ENCODE peak calls at places on chromosomes 16 and 17, in ten cellular contexts. Q is AG09319; Z is fibroblast of the conjunctiva; F is stimulated activated naive B cell treated with anti-CD40 and anti-IgM and Interleukin-4, amounts not matched to agents 10 μg/mL and 1 μg/mL and 100 μg/mL, for 72 hours; P is kidney tubule cell; T is brain microvascular endothelial cell; L is progenitor cell of endocrine pancreas; U is stimulated activated effector memory CD8-positive, alpha-beta T cell treated with anti-CD3 and anti-CD28 coated beads, Interleukin-12 subunit alpha, Interleukin-12 subunit beta, amount 100 ng/mL, for 72 hours; C is mucosa of gallbladder; B is left colon. D is an unnamed sample.

GRCh38 chr16:4056161-4057105 is 59.8 kb downstream of the ADCY9 start:
- DNase-seq in F (no peak), C (no peak), Z (no peak), L (no peak), U (no peak), T (no peak), B (no peak), Q (no peak), P (no peak), D (no peak)

GRCh38 chr17:81681672-81682071 is 1.9 kb downstream of the ARL16 start:
- DNase-seq in P (peak), F (no peak), T (no peak), C (no peak), B (no peak), Q (no peak), U (no peak), L (no peak), Z (no peak), D (no peak)

GRCh38 chr16:84989791-84990620 is 21.3 kb downstream of the ZDHHC7 start:
- DNase-seq in Q (no peak), F (no peak), C (no peak), B (no peak), U (no peak), P (no peak), Z (no peak), T (no peak), L (no peak), D (no peak)

GRCh38 chr16:19573997-19574396 is 18.5 kb downstream of the VPS35L start:
- DNase-seq in Z (no peak), F (no peak), C (no peak), U (no peak), T (no peak), L (no peak), P (no peak), B (no peak), Q (no peak), D (no peak)

GRCh38 chr16:21235199-21235585 is 1.7 kb downstream of the ANKS4B start:
- DNase-seq in T (no peak), F (no peak), Z (no peak), U (no peak), C (no peak), B (no peak), L (no peak), P (no peak), Q (no peak), D (no peak)

GRCh38 chr16:75494184-75494583 is 1.1 kb downstream of the CHST6 start:
- DNase-seq in Q (no peak), Z (no peak), C (no peak), L (no peak), F (no peak), U (no peak), P (no peak), B (no peak), T (no peak), D (no peak)

GRCh38 chr16:5381481-5381880 is 283.9 kb upstream of the EEF2KMT start:
- DNase-seq in U (no peak), Q (no peak), T (no peak), F (no peak), P (no peak), B (no peak), C (no peak), Z (no peak), L (no peak), D (no peak)

GRCh38 chr16:57998484-57998883 is 2.0 kb downstream of the ZNF319 start:
- DNase-seq in U (peak), T (no peak), P (peak), B (peak), L (no peak), C (no peak), Z (no peak), F (no peak), Q (no peak), D (no peak)

GRCh38 chr16:56672761-56673536 is 3.3 kb downstream of the MT1H start:
- DNase-seq in Q (no peak), L (no peak), F (no peak), P (no peak), U (no peak), C (no peak), T (no peak), B (no peak), Z (no peak), D (no peak)

GRCh38 chr16:88376835-88377726 is 5.7 kb upstream of the ZNF469 start:
- DNase-seq in C (no peak), T (no peak), U (no peak), L (no peak), F (no peak), P (peak), B (no peak), Z (no peak), Q (no peak), D (no peak)

GRCh38 chr17:29682987-29683386 is 60.3 kb upstream of the CORO6 start:
- DNase-seq in L (no peak), U (no peak), Z (no peak), B (no peak), Q (no peak), C (no peak), P (peak), F (no peak), T (no peak), D (no peak)

GRCh38 chr16:8236816-8237215 is 353.5 kb downstream of the TMEM114 start:
- DNase-seq in C (no peak), F (no peak), Z (no peak), P (no peak), L (no peak), U (no peak), Q (no peak), B (no peak), T (no peak), D (no peak)

GRCh38 chr17:43936434-43936833 is 5.8 kb downstream of the PPY start:
- DNase-seq in L (no peak), F (no peak), Q (no peak), T (no peak), U (no peak), P (peak), C (no peak), B (no peak), Z (no peak), D (no peak)

GRCh38 chr16:3223913-3224515 is 10.9 kb downstream of the ZNF200 start:
- DNase-seq in Z (no peak), U (no peak), T (no peak), F (no peak), Q (no peak), L (no peak), C (no peak), P (no peak), B (no peak), D (no peak)

GRCh38 chr16:89442588-89442987 is 47.8 kb downstream of the ANKRD11 start:
- DNase-seq in Z (no peak), C (no peak), U (no peak), P (peak), T (no peak), B (no peak), L (no peak), F (no peak), Q (no peak), D (no peak)

GRCh38 chr16:89176717-89177116 is 5.2 kb downstream of the CDH15 start:
- DNase-seq in Z (no peak), F (no peak), P (no peak), B (no peak), C (no peak), U (no peak), Q (no peak), T (no peak), L (no peak), D (no peak)

GRCh38 chr17:7323731-7324437 is 5.3 kb downstream of the NEURL4 start:
- DNase-seq in L (peak), Z (no peak), Q (no peak), P (no peak), C (no peak), T (peak), U (peak), B (no peak), F (peak), D (no peak)